ENCODE peak calls at places on chromosomes 12 and 14, in four cellular contexts. S is CD8-positive, alpha-beta T cell; T is cardiac muscle cell; F is spleen. J is an unnamed sample.
A peak's percentile ranks its signal among the peaks of the same experiment; 100 is the strongest.

GRCh38 chr14:93219103-93219726 is 12.2 kb downstream of the UBR7 start:
- DNase-seq in S (no peak), T (peak; percentile 72), F (no peak), J (peak; percentile 56)

GRCh38 chr12:114681149-114681849 is 2.7 kb downstream of the TBX3 start:
- DNase-seq in S (no peak), T (peak; percentile 65), F (no peak), J (no peak)

GRCh38 chr12:47449797-47450196 is 256.0 kb downstream of the RPAP3 start:
- DNase-seq in S (no peak), T (no peak), F (no peak), J (no peak)

GRCh38 chr14:106845286-106846087 is 1319.1 kb downstream of the TMEM121 start:
- DNase-seq in S (peak; percentile 48), T (no peak), F (peak; percentile 87), J (peak; percentile 77)

GRCh38 chr12:29455087-29455486 is 42.4 kb downstream of the OVCH1 start:
- DNase-seq in S (no peak), T (no peak), F (no peak), J (no peak)

GRCh38 chr14:100383727-100384158 is 60.6 kb downstream of the SLC25A47 start:
- DNase-seq in S (peak; percentile 55), T (peak; percentile 66), F (peak; percentile 90), J (peak; percentile 82)

GRCh38 chr12:79454338-79454777 is 236.4 kb downstream of the PAWR start:
- DNase-seq in S (no peak), T (peak; percentile 38), F (no peak), J (no peak)

GRCh38 chr12:85951823-85952222 is 77.7 kb downstream of the NTS start:
- DNase-seq in S (no peak), T (peak; percentile 28), F (no peak), J (no peak)

GRCh38 chr12:91179315-91179714 is 3.3 kb downstream of the DCN start:
- DNase-seq in S (no peak), T (peak; percentile 64), F (no peak), J (no peak)

GRCh38 chr14:100785626-100786025 is 40.3 kb upstream of the MEG3 start:
- DNase-seq in S (no peak), T (no peak), F (peak; percentile 48), J (no peak)

GRCh38 chr14:99568567-99569560 is 35.1 kb downstream of the CCDC85C start:
- DNase-seq in S (no peak), T (peak; percentile 75), F (no peak), J (no peak)

GRCh38 chr12:67275380-67275913 is 6.3 kb downstream of the CAND1 start:
- DNase-seq in S (no peak), T (no peak), F (no peak), J (no peak)

GRCh38 chr12:107125833-107126232 is 32.5 kb upstream of the CRY1 start:
- DNase-seq in S (no peak), T (no peak), F (no peak), J (no peak)

GRCh38 chr14:63276492-63277342 is 42.0 kb downstream of the GPHB5 start:
- DNase-seq in S (no peak), T (peak; percentile 72), F (no peak), J (no peak)

GRCh38 chr14:31270196-31270772 is 62.7 kb upstream of the HECTD1 start:
- DNase-seq in S (no peak), T (peak; percentile 4), F (no peak), J (peak; percentile 7)

GRCh38 chr12:87254371-87255030 is 774.7 kb downstream of the C12orf50 start:
- DNase-seq in S (no peak), T (no peak), F (no peak), J (no peak)

GRCh38 chr12:69095765-69096477 is 143.4 kb upstream of the CPSF6 start:
- DNase-seq in S (no peak), T (peak; percentile 48), F (no peak), J (no peak)

GRCh38 chr14:64388533-64389243 is 535 bp downstream of the MTHFD1 start:
- DNase-seq in S (no peak), T (peak; percentile 36), F (peak; percentile 85), J (no peak)

GRCh38 chr12:2268478-2269286 is 215.9 kb downstream of the CACNA1C start:
- DNase-seq in S (no peak), T (peak; percentile 77), F (no peak), J (no peak)

GRCh38 chr14:31877333-31877798 is 199.7 kb upstream of the ARHGAP5 start:
- DNase-seq in S (no peak), T (peak; percentile 54), F (no peak), J (no peak)

GRCh38 chr14:69259531-69260245 is at the start of gene GALNT16:
- DNase-seq in S (no peak), T (peak; percentile 33), F (peak; percentile 74), J (no peak)

GRCh38 chr12:26195250-26195640 is at the start of gene SSPN:
- DNase-seq in S (no peak), T (peak; percentile 86), F (peak; percentile 83), J (no peak)

GRCh38 chr12:77339610-77340009 is 274.2 kb upstream of the E2F7 start:
- DNase-seq in S (no peak), T (peak; percentile 3), F (no peak), J (no peak)

GRCh38 chr12:131830335-131831020 is 2.3 kb downstream of the MMP17 start:
- DNase-seq in S (no peak), T (peak; percentile 93), F (peak; percentile 94), J (no peak)

GRCh38 chr14:92392726-92393125 is 69.8 kb downstream of the SLC24A4 start:
- DNase-seq in S (no peak), T (no peak), F (no peak), J (no peak)

GRCh38 chr14:89299587-89299986 is 117.4 kb downstream of the FOXN3 start:
- DNase-seq in S (no peak), T (no peak), F (no peak), J (no peak)

GRCh38 chr14:89307409-89307808 is 109.6 kb downstream of the FOXN3 start:
- DNase-seq in S (no peak), T (no peak), F (no peak), J (no peak)

GRCh38 chr14:89302396-89302950 is 114.6 kb downstream of the FOXN3 start:
- DNase-seq in S (no peak), T (no peak), F (no peak), J (no peak)

GRCh38 chr14:89304972-89305703 is 111.9 kb downstream of the FOXN3 start:
- DNase-seq in S (no peak), T (peak; percentile 85), F (no peak), J (no peak)

DNA sequence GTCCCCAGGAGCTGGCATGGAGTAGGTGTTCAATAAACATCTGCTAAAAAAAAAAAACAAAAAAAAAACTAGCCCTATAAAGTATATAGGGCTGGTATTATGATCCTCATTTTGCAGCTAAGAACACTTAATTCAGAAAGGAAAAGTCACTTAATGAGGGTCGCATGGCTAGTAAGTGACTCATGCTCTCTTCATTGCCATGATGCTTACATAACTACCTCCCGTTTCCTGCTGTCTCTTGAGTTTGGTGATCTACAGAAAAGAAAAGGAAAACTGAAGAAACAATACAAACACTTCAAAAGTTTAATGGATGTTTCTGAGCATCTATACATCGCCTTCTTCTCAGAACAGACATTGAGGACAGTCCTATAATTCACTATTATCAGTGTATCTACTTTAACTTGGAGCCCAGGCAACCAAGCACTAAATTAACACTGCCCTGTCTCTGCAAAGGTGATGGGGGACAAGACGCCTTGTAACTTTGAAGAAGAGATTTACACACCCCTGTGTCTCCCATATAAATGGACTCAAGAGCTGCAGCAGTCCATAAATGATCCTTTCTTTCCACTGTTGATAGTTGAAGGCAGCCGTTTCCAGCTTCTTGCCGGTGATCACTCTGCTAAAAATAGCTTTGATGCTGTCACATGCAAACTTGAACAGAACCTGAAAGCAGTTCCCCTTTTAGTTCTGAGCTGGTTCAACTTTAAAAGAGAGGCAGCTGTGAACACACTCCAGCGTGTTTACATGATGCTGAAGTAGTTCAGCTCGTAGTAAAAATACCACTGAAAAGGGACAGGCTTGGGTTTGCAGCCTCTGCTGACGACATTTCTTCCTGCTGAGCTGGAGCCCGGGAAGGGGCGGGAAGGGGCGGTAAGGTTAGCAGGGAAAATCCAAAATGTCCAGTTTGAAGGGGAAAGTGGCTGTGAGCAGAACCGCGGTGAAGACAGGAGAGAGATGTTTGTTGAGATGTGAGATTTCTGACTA is 113.3 kb downstream of the FOXN3 start:
- DNase-seq in S (no peak), T (peak; percentile 83), F (peak; percentile 79), J (no peak)
- H3K4me1 ChIP-seq in S (peaks cover 33% of the 10 kb centered on the region), T (peaks cover 31% of the 10 kb centered on the region), F (peaks cover 38% of the 10 kb centered on the region), J (peaks cover 4% of the 10 kb centered on the region)

GRCh38 chr14:90760591-90761316 is 55.5 kb downstream of the TTC7B start:
- DNase-seq in S (no peak), T (peak; percentile 62), F (no peak), J (no peak)
- TF ChIP-seq CTCF in S (peak; percentile 28), T (peak; percentile 68), F (peak; percentile 5), J (peak; percentile 58)

GRCh38 chr14:20195911-20196310 is 5.2 kb downstream of the OR11G2 start:
- DNase-seq in S (no peak), T (no peak), F (no peak), J (no peak)

GRCh38 chr14:20198991-20199390 is 8.3 kb downstream of the OR11G2 start:
- DNase-seq in S (no peak), T (no peak), F (no peak), J (no peak)

GRCh38 chr14:20194101-20194500 is 3.4 kb downstream of the OR11G2 start:
- DNase-seq in S (no peak), T (no peak), F (no peak), J (no peak)

DNA sequence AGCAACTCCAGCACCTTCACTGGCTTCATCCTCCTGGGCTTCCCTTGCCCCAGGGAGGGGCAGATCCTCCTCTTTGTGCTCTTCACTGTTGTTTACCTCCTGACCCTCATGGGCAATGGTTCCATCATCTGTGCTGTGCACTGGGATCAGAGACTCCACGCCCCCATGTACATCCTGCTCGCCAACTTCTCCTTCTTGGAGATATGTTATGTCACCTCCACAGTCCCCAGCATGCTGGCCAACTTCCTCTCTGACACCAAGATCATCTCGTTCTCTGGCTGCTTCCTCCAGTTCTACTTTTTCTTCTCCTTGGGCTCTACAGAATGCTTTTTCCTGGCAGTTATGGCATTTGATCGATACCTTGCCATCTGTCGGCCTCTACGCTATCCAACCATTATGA is 6.8 kb downstream of the OR11G2 start:
- DNase-seq in S (no peak), T (no peak), F (no peak), J (no peak)
- H3K9me3 ChIP-seq in S (no peaks in the 10 kb centered on the region), T (no peaks in the 10 kb centered on the region), F (no peaks in the 10 kb centered on the region), J (no peaks in the 10 kb centered on the region)

GRCh38 chr14:95488376-95489162 is 27.9 kb downstream of the SYNE3 start:
- DNase-seq in S (no peak), T (no peak), F (no peak), J (no peak)

GRCh38 chr14:95490127-95490526 is 26.3 kb downstream of the SYNE3 start:
- DNase-seq in S (no peak), T (no peak), F (no peak), J (no peak)

GRCh38 chr14:95491936-95492608 is 24.4 kb downstream of the SYNE3 start:
- DNase-seq in S (no peak), T (no peak), F (no peak), J (no peak)

GRCh38 chr14:95489163-95489887 is 27.1 kb downstream of the SYNE3 start:
- DNase-seq in S (no peak), T (no peak), F (no peak), J (no peak)

GRCh38 chr14:95490727-95491451 is 25.6 kb downstream of the SYNE3 start:
- DNase-seq in S (no peak), T (peak; percentile 38), F (no peak), J (no peak)
- H3K4me1 ChIP-seq in S (peaks cover 17% of the 10 kb centered on the region), T (peaks cover 3% of the 10 kb centered on the region), F (peaks cover 37% of the 10 kb centered on the region), J (no peaks in the 10 kb centered on the region)